ENCODE peak calls at places on chromosomes 4 and X, in eight cellular contexts. One of them, this sample, is unnamed.

GRCh38 chrX:40700640-40701342 is 34.6 kb downstream of the MED14 start:
- DNase-seq in kidney epithelial cell: no peak
- DNase-seq in stomach: no peak
- DNase-seq in brain microvascular endothelial cell: no peak
- DNase-seq in lung: no peak
- DNase-seq in AG09309: no peak
- DNase-seq in pancreas: no peak
- DNase-seq in MM.1S: no peak
- DNase-seq in this sample: no peak

GRCh38 chr4:153345011-153345981 is 808 bp downstream of the MND1 start:
- DNase-seq in MM.1S: peak
- DNase-seq in pancreas: no peak
- DNase-seq in lung: peak
- DNase-seq in stomach: no peak
- DNase-seq in brain microvascular endothelial cell: peak
- DNase-seq in kidney epithelial cell: no peak
- DNase-seq in AG09309: no peak
- DNase-seq in this sample: no peak

GRCh38 chrX:40244980-40245379 is 147.2 kb upstream of the BCOR start:
- DNase-seq in pancreas: no peak
- DNase-seq in MM.1S: no peak
- DNase-seq in lung: no peak
- DNase-seq in stomach: no peak
- DNase-seq in AG09309: no peak
- DNase-seq in brain microvascular endothelial cell: peak
- DNase-seq in kidney epithelial cell: no peak
- DNase-seq in this sample: no peak

GRCh38 chr4:12881945-12882589 is 602.1 kb downstream of the RAB28 start:
- DNase-seq in kidney epithelial cell: no peak
- DNase-seq in stomach: no peak
- DNase-seq in MM.1S: no peak
- DNase-seq in brain microvascular endothelial cell: no peak
- DNase-seq in AG09309: no peak
- DNase-seq in pancreas: no peak
- DNase-seq in lung: no peak
- DNase-seq in this sample: no peak

GRCh38 chrX:40154229-40154852 is 56.6 kb upstream of the BCOR start:
- DNase-seq in AG09309: no peak
- DNase-seq in MM.1S: no peak
- DNase-seq in lung: no peak
- DNase-seq in kidney epithelial cell: no peak
- DNase-seq in stomach: no peak
- DNase-seq in brain microvascular endothelial cell: no peak
- DNase-seq in pancreas: no peak
- DNase-seq in this sample: no peak

GRCh38 chrX:103817502-103817901 is 14.6 kb downstream of the RAB9B start:
- DNase-seq in kidney epithelial cell: no peak
- DNase-seq in MM.1S: peak
- DNase-seq in lung: no peak
- DNase-seq in stomach: no peak
- DNase-seq in brain microvascular endothelial cell: peak
- DNase-seq in pancreas: no peak
- DNase-seq in AG09309: no peak
- DNase-seq in this sample: no peak

GRCh38 chr4:67983333-67983732 is 20.0 kb upstream of the TMPRSS11A start:
- DNase-seq in AG09309: no peak
- DNase-seq in lung: no peak
- DNase-seq in brain microvascular endothelial cell: no peak
- DNase-seq in kidney epithelial cell: no peak
- DNase-seq in stomach: no peak
- DNase-seq in MM.1S: no peak
- DNase-seq in pancreas: no peak
- DNase-seq in this sample: no peak

GRCh38 chr4:107838138-107838618 is 13.4 kb downstream of the SGMS2 start:
- DNase-seq in MM.1S: no peak
- DNase-seq in lung: no peak
- DNase-seq in pancreas: no peak
- DNase-seq in stomach: no peak
- DNase-seq in kidney epithelial cell: no peak
- DNase-seq in AG09309: no peak
- DNase-seq in brain microvascular endothelial cell: no peak
- DNase-seq in this sample: no peak

GRCh38 chr4:183360161-183360919 is 38.1 kb upstream of the CLDN24 start:
- DNase-seq in stomach: no peak
- DNase-seq in MM.1S: no peak
- DNase-seq in kidney epithelial cell: no peak
- DNase-seq in pancreas: no peak
- DNase-seq in brain microvascular endothelial cell: peak
- DNase-seq in lung: no peak
- DNase-seq in AG09309: no peak
- DNase-seq in this sample: no peak

GRCh38 chrX:13938053-13938765 is 91.5 kb downstream of the GEMIN8 start:
- DNase-seq in MM.1S: peak
- DNase-seq in lung: no peak
- DNase-seq in AG09309: no peak
- DNase-seq in kidney epithelial cell: no peak
- DNase-seq in brain microvascular endothelial cell: no peak
- DNase-seq in stomach: peak
- DNase-seq in pancreas: peak
- DNase-seq in this sample: no peak

GRCh38 chr4:43882470-43882869 is 566.1 kb downstream of the KCTD8 start:
- DNase-seq in MM.1S: no peak
- DNase-seq in AG09309: no peak
- DNase-seq in pancreas: no peak
- DNase-seq in brain microvascular endothelial cell: no peak
- DNase-seq in stomach: no peak
- DNase-seq in kidney epithelial cell: no peak
- DNase-seq in lung: no peak
- DNase-seq in this sample: no peak

GRCh38 chr4:21366312-21366711 is 582.3 kb downstream of the KCNIP4 start:
- DNase-seq in lung: no peak
- DNase-seq in pancreas: no peak
- DNase-seq in kidney epithelial cell: peak
- DNase-seq in AG09309: no peak
- DNase-seq in MM.1S: no peak
- DNase-seq in brain microvascular endothelial cell: no peak
- DNase-seq in stomach: no peak
- DNase-seq in this sample: no peak

DNA sequence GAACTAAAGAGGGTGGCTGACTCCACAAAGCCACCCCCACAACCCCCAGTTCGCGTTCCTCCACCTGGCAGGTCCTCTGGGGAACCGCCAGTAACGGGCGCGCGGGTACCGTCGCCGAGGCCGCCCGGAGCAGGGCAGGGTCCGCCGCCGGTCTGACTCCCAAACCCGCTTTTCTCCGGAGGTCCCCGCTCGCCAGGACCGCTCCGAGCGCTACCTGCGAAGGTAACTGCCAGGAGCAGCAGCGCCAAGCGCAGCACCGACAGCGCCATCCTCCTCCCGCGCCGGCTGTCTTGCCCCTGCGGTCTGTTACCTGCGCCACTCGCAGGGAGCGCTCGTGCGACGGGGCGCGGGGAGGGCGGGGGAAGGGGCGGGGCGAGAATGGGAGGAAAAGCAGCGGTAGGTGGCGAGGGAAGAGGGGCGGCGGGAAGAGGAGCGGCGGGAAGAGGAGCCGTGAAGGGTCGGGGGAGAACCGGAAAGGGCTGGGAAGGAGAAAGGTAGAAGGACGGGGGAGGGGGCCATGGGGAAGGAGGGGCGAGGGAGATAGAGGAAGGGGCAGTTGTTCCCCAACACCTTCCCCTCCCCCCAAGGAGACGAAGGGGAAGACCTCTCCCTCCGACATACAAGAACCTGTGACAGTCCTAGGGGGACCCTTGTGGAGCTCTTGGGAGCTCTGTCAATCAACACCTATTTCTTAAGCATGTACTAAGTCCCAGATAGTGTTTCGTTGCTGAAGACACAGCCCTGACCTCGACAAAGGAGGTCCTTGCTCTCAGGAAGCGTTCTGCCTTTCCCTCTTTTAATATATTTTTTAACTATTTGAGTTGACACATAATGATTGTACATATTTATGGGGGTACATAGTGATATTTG is at the start of gene SPINK2:
- DNase-seq in stomach: peak
- DNase-seq in MM.1S: peak
- DNase-seq in pancreas: peak
- DNase-seq in AG09309: no peak
- DNase-seq in lung: peak
- DNase-seq in brain microvascular endothelial cell: no peak
- DNase-seq in kidney epithelial cell: no peak
- DNase-seq in this sample: no peak
- H3K4me3 ChIP-seq in stomach: peak
- H3K4me3 ChIP-seq in MM.1S: peak
- H3K4me3 ChIP-seq in pancreas: peak
- H3K4me3 ChIP-seq in AG09309: no peak
- H3K4me3 ChIP-seq in lung: no peak
- H3K4me3 ChIP-seq in brain microvascular endothelial cell: peak
- H3K4me3 ChIP-seq in kidney epithelial cell: peak
- H3K4me3 ChIP-seq in this sample: peak

GRCh38 chrX:134526399-134526798 is 66.4 kb downstream of the HPRT1 start:
- DNase-seq in pancreas: no peak
- DNase-seq in lung: no peak
- DNase-seq in MM.1S: no peak
- DNase-seq in stomach: no peak
- DNase-seq in AG09309: no peak
- DNase-seq in brain microvascular endothelial cell: no peak
- DNase-seq in kidney epithelial cell: no peak
- DNase-seq in this sample: no peak

GRCh38 chrX:134525086-134525792 is 65.3 kb downstream of the HPRT1 start:
- DNase-seq in lung: no peak
- DNase-seq in pancreas: no peak
- DNase-seq in brain microvascular endothelial cell: peak
- DNase-seq in AG09309: no peak
- DNase-seq in stomach: no peak
- DNase-seq in MM.1S: no peak
- DNase-seq in kidney epithelial cell: no peak
- DNase-seq in this sample: no peak

GRCh38 chrX:134524181-134524580 is 64.2 kb downstream of the HPRT1 start:
- DNase-seq in kidney epithelial cell: no peak
- DNase-seq in pancreas: no peak
- DNase-seq in AG09309: no peak
- DNase-seq in lung: no peak
- DNase-seq in brain microvascular endothelial cell: no peak
- DNase-seq in stomach: no peak
- DNase-seq in MM.1S: no peak
- DNase-seq in this sample: no peak

GRCh38 chrX:134520860-134521390 is 61.0 kb downstream of the HPRT1 start:
- DNase-seq in brain microvascular endothelial cell: peak
- DNase-seq in pancreas: no peak
- DNase-seq in lung: no peak
- DNase-seq in MM.1S: peak
- DNase-seq in stomach: no peak
- DNase-seq in AG09309: peak
- DNase-seq in kidney epithelial cell: no peak
- DNase-seq in this sample: no peak
- TF ChIP-seq CTCF in brain microvascular endothelial cell: peak
- TF ChIP-seq CTCF in pancreas: no peak
- TF ChIP-seq CTCF in lung: peak
- TF ChIP-seq CTCF in MM.1S: peak
- TF ChIP-seq CTCF in stomach: no peak
- TF ChIP-seq CTCF in AG09309: peak
- TF ChIP-seq CTCF in kidney epithelial cell: peak
- TF ChIP-seq CTCF in this sample: no peak

DNA sequence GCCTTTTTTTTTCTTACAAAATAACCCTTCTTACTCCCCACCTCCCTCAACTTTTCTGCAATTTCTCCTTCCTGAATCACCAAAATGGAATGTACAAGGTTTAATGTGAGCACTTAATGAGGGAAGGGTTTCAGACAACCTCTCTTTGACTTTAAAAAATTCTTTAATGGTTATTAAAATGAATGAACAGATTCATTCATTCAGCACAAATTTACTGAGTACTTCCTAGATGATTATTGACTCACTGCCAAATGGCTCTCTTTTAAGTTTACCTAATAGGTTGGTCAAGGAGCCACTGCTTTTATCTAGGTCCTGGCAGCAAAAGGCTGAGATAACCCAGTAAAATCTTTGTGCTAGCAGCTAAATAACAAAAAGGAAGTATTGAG is 904 bp upstream of the AADAT start:
- DNase-seq in MM.1S: no peak
- DNase-seq in pancreas: no peak
- DNase-seq in lung: no peak
- DNase-seq in AG09309: no peak
- DNase-seq in stomach: no peak
- DNase-seq in kidney epithelial cell: no peak
- DNase-seq in brain microvascular endothelial cell: no peak
- DNase-seq in this sample: no peak
- H3K4me3 ChIP-seq in MM.1S: no peak
- H3K4me3 ChIP-seq in pancreas: peak
- H3K4me3 ChIP-seq in lung: no peak
- H3K4me3 ChIP-seq in AG09309: no peak
- H3K4me3 ChIP-seq in stomach: peak
- H3K4me3 ChIP-seq in kidney epithelial cell: no peak
- H3K4me3 ChIP-seq in brain microvascular endothelial cell: no peak
- H3K4me3 ChIP-seq in this sample: no peak

GRCh38 chrX:150483576-150483975 is 84.8 kb upstream of the MTM1 start:
- DNase-seq in MM.1S: no peak
- DNase-seq in brain microvascular endothelial cell: no peak
- DNase-seq in pancreas: no peak
- DNase-seq in lung: no peak
- DNase-seq in kidney epithelial cell: no peak
- DNase-seq in stomach: no peak
- DNase-seq in AG09309: no peak
- DNase-seq in this sample: no peak
- TF ChIP-seq CTCF in MM.1S: no peak
- TF ChIP-seq CTCF in brain microvascular endothelial cell: no peak
- TF ChIP-seq CTCF in pancreas: no peak
- TF ChIP-seq CTCF in lung: no peak
- TF ChIP-seq CTCF in kidney epithelial cell: no peak
- TF ChIP-seq CTCF in stomach: no peak
- TF ChIP-seq CTCF in AG09309: no peak
- TF ChIP-seq CTCF in this sample: no peak

GRCh38 chrX:154350429-154351182 is 23.8 kb downstream of the FLNA start:
- DNase-seq in brain microvascular endothelial cell: no peak
- DNase-seq in kidney epithelial cell: no peak
- DNase-seq in lung: no peak
- DNase-seq in pancreas: no peak
- DNase-seq in MM.1S: no peak
- DNase-seq in AG09309: no peak
- DNase-seq in stomach: no peak
- DNase-seq in this sample: no peak
- H3K4me3 ChIP-seq in brain microvascular endothelial cell: no peak
- H3K4me3 ChIP-seq in kidney epithelial cell: no peak
- H3K4me3 ChIP-seq in lung: no peak
- H3K4me3 ChIP-seq in pancreas: no peak
- H3K4me3 ChIP-seq in MM.1S: no peak
- H3K4me3 ChIP-seq in AG09309: no peak
- H3K4me3 ChIP-seq in stomach: no peak
- H3K4me3 ChIP-seq in this sample: no peak

GRCh38 chr4:25842229-25842840 is 20.5 kb downstream of the SEL1L3 start:
- DNase-seq in brain microvascular endothelial cell: no peak
- DNase-seq in lung: no peak
- DNase-seq in AG09309: no peak
- DNase-seq in pancreas: no peak
- DNase-seq in stomach: no peak
- DNase-seq in MM.1S: peak
- DNase-seq in kidney epithelial cell: no peak
- DNase-seq in this sample: no peak
- TF ChIP-seq CTCF in brain microvascular endothelial cell: peak
- TF ChIP-seq CTCF in lung: no peak
- TF ChIP-seq CTCF in AG09309: no peak
- TF ChIP-seq CTCF in pancreas: no peak
- TF ChIP-seq CTCF in stomach: no peak
- TF ChIP-seq CTCF in MM.1S: peak
- TF ChIP-seq CTCF in kidney epithelial cell: peak
- TF ChIP-seq CTCF in this sample: no peak

GRCh38 chrX:155262970-155263754 is 1.1 kb downstream of the RAB39B start:
- DNase-seq in kidney epithelial cell: no peak
- DNase-seq in brain microvascular endothelial cell: no peak
- DNase-seq in MM.1S: no peak
- DNase-seq in stomach: no peak
- DNase-seq in AG09309: no peak
- DNase-seq in pancreas: no peak
- DNase-seq in lung: no peak
- DNase-seq in this sample: no peak
- H3K4me3 ChIP-seq in kidney epithelial cell: no peak
- H3K4me3 ChIP-seq in brain microvascular endothelial cell: no peak
- H3K4me3 ChIP-seq in MM.1S: peak
- H3K4me3 ChIP-seq in stomach: peak
- H3K4me3 ChIP-seq in AG09309: no peak
- H3K4me3 ChIP-seq in pancreas: peak
- H3K4me3 ChIP-seq in lung: no peak
- H3K4me3 ChIP-seq in this sample: no peak